ENCODE peak calls at places on chromosomes 11 and 22, in four cellular contexts. C is H1, M is IMR-90, V is H9. S is an unnamed sample.

GRCh38 chr11:135006800-135007199 is 594.8 kb upstream of the B3GAT1 start:
- DNase-seq in C (no peak), M (no peak), V (no peak), S (no peak)

GRCh38 chr22:40434745-40435144 is 64.4 kb downstream of the SGSM3 start:
- DNase-seq in C (no peak), M (no peak), V (no peak), S (no peak)

GRCh38 chr22:47146391-47146790 is 383.9 kb downstream of the TBC1D22A start:
- DNase-seq in C (no peak), M (no peak), V (no peak), S (peak)

GRCh38 chr11:72012091-72012630 is 13.5 kb downstream of the IL18BP start:
- DNase-seq in C (no peak), M (no peak), V (no peak), S (no peak)

GRCh38 chr11:62108971-62109391 is 14.8 kb upstream of the INCENP start:
- DNase-seq in C (no peak), M (peak), V (no peak), S (no peak)

GRCh38 chr11:62399868-62400245 is 19.0 kb upstream of the SCGB1A1 start:
- DNase-seq in C (no peak), M (no peak), V (no peak), S (no peak)

GRCh38 chr22:22913989-22914388 is 26.4 kb downstream of the IGLL5 start:
- DNase-seq in C (no peak), M (no peak), V (no peak), S (no peak)

GRCh38 chr11:125902927-125903752 is at the start of gene PUS3:
- DNase-seq in C (peak), M (peak), V (peak), S (peak)

GRCh38 chr22:46744581-46744980 is 6.5 kb upstream of the CERK start:
- DNase-seq in C (no peak), M (no peak), V (no peak), S (no peak)

GRCh38 chr11:87529486-87529885 is 491.8 kb downstream of the TMEM135 start:
- DNase-seq in C (no peak), M (no peak), V (no peak), S (no peak)

DNA sequence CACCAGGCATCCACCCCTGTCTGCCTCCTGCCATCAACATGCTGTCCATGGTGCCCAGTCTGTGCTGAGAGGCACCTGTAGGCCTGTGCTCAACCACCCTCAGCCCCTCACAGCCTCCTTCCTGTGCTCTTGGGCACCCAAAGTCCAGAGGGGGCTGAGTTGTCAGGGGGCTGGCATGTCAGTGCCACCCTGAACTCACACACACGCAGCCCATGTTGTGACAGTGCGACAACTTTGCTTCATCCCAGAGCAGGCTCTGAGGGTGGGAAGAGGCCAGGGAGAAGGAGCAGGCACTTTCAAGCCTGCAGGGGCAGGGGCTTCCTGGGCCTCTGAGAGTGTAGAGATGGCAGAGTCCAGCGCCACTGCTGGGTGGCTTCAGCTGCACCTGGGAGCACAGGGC is 491.0 kb downstream of the TMEM135 start:
- DNase-seq in C (no peak), M (no peak), V (no peak), S (no peak)
- H3K18ac ChIP-seq in C (no peak), M (no peak), V (no peak), S (no peak)

DNA sequence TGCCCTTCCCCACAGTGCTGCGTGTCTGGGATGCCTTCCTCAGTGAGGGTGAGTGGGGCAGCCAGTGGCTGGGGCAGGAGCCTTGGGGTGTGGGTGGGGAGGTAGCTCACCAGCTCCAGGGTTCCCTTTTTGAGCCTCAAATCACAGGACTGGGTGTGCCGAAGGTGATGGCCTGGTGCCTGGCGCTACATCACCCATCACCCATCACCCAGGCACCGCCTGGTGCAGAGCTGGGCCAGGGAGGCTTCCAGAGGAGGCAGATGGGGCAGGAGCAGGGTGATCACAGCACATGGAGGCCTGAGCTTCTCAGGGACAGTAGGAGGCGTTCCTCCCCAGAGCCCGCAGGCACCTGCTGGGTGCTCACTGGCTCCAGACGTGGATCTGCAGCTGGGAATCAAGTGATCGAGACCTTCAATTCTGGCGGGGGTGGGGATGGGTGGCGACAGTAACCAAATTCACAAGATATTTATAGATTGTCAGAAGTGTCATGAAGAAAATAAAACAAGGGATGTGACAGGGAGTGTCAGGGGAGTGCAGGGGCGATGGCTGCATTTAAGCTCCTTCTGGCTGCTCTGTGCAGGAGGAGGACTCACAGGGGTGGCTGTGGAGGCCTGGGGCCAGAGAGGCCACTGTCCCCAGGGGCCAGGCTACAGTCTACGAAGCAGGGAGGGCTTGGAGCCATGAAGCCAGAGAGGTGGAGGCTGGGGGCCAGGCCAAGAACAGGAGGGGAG is 3.3 kb downstream of the TBC1D10C start:
- DNase-seq in C (no peak), M (no peak), V (no peak), S (no peak)
- H3K56ac ChIP-seq in C (no peak), M (no peak), V (no peak), S (no peak)

GRCh38 chr11:27412192-27412691 is 49.2 kb upstream of the CCDC34 start:
- DNase-seq in C (no peak), M (no peak), V (no peak), S (no peak)
- H3K18ac ChIP-seq in C (no peak), M (no peak), V (no peak), S (no peak)

GRCh38 chr11:75793966-75794365 is 21.0 kb upstream of the UVRAG start:
- DNase-seq in C (no peak), M (no peak), V (no peak), S (no peak)
- H3K56ac ChIP-seq in C (no peak), M (no peak), V (no peak), S (no peak)

DNA sequence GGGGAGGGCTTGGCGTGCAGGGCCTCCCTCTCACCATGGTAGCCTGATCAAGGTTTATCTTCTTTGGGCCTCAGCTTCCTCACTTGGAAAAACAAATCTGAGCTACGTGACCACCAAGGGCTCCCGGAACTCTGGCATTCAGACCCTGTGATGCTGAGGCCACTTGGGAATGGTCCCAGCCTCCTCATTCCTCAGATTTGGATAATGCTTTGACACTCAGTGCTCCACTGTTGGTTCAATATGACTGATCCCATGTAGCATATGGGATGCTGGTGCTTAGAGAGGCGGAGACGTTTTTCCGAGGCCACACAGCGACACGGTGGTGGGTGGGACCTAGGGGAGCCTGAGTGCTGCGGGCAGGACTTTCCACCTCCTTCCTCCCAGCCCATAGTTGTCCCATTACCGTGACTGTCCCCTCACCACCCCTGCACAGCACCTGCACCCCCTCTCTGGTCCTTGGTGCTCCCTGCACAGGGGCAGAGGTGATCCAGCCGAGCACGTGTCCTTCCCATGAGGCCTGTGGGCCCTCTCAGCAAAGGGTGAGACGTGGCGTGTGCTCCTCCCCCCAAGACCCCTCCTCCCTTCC is 23.2 kb downstream of the MB start:
- DNase-seq in C (no peak), M (no peak), V (no peak), S (no peak)
- H3K18ac ChIP-seq in C (no peak), M (no peak), V (no peak), S (no peak)

DNA sequence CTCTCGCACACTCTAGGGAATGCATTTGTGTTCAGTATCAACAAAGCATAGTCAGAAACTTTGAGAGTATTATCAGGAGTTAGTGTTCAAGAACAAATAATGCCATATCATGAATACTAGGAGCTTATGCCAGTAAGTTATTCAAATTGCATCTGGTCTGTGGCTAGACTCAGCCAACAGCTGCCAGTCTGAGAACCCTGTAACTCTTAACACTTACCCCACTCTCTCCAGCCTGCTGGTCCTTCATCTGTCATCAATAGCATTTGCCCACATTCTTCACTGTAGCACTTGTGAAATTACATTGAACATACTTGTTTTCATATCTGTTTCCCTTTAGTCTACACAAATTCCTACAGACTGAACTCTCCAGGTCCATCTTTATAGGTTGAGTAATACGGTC is 1157.5 kb upstream of the RAG2 start:
- DNase-seq in C (no peak), M (no peak), V (no peak), S (no peak)
- H3K56ac ChIP-seq in C (no peak), M (no peak), V (no peak), S (no peak)

DNA sequence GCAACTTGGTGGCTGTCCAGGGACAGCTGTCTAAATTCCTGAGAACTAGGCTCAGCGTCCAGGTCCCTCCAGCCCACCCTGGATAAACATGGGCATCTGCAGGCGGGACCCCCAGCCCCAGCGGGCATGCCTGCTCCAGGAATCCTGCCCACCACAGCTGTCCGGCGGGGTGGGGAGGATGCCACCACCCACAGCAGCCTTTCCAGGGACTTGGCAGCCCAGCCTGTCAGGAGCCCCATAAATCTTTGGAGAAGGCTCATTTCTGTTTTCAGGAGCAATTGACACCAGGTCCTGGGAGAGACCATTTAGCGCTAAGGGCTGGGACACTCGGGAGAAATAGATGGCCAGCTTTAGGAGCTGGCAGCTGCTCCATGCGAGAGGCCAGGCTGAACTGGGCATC is 358.9 kb downstream of the CADM1 start:
- DNase-seq in C (no peak), M (no peak), V (no peak), S (no peak)
- H3K18ac ChIP-seq in C (no peak), M (no peak), V (no peak), S (no peak)

GRCh38 chr11:18352581-18352980 is 30.2 kb downstream of the GTF2H1 start:
- DNase-seq in C (no peak), M (peak), V (no peak), S (no peak)
- H3K56ac ChIP-seq in C (no peak), M (no peak), V (no peak), S (no peak)